ENCODE peak calls at places on chromosomes 11 and 22, in ten cellular contexts. E is coronary artery; U is thoracic aorta; M is colonic mucosa; C is choroid plexus epithelial cell; Y is CD4-positive, CD25-positive, alpha-beta regulatory T cell; Z is lung; R is AG04450; H is IMR-90; K is transverse colon. P is an unnamed sample.

GRCh38 chr11:66421492-66422205 is 814 bp downstream of the NPAS4 start:
- DNase-seq in E (peak), U (peak), M (peak), C (peak), Y (peak), Z (peak), R (peak), H (peak), K (peak), P (peak)

GRCh38 chr11:88420165-88420781 is 82.7 kb upstream of the CTSC start:
- DNase-seq in E (no peak), U (no peak), M (no peak), C (peak), Y (no peak), Z (peak), R (no peak), H (peak), K (no peak), P (no peak)

GRCh38 chr11:48034926-48035876 is 54.8 kb downstream of the PTPRJ start:
- DNase-seq in E (no peak), U (peak), M (no peak), C (no peak), Y (no peak), Z (no peak), R (no peak), H (no peak), K (peak), P (no peak)

GRCh38 chr11:111911563-111912401 is at the start of gene CRYAB:
- DNase-seq in E (peak), U (peak), M (peak), C (peak), Y (no peak), Z (peak), R (peak), H (peak), K (peak), P (peak)

GRCh38 chr11:95108159-95108611 is 18.5 kb downstream of the ENDOD1 start:
- DNase-seq in E (no peak), U (no peak), M (peak), C (peak), Y (no peak), Z (no peak), R (no peak), H (peak), K (peak), P (no peak)

GRCh38 chr11:36095716-36096115 is 151.9 kb downstream of the LDLRAD3 start:
- DNase-seq in E (peak), U (no peak), M (no peak), C (no peak), Y (no peak), Z (no peak), R (no peak), H (no peak), K (no peak), P (no peak)

GRCh38 chr11:65185869-65186341 is 4.2 kb downstream of the CAPN1 start:
- DNase-seq in E (no peak), U (no peak), M (no peak), C (no peak), Y (no peak), Z (no peak), R (no peak), H (no peak), K (no peak), P (no peak)

GRCh38 chr11:70233034-70233433 is 29.9 kb downstream of the FADD start:
- DNase-seq in E (no peak), U (no peak), M (no peak), C (no peak), Y (no peak), Z (no peak), R (no peak), H (no peak), K (no peak), P (no peak)

GRCh38 chr22:48576333-48577013 is 1251.2 kb downstream of the BRD1 start:
- DNase-seq in E (no peak), U (no peak), M (no peak), C (no peak), Y (no peak), Z (no peak), R (no peak), H (no peak), K (no peak), P (no peak)

GRCh38 chr11:35045219-35045819 is 93.7 kb upstream of the CD44 start:
- DNase-seq in E (no peak), U (no peak), M (no peak), C (no peak), Y (peak), Z (peak), R (no peak), H (no peak), K (peak), P (no peak)

GRCh38 chr22:35697142-35697541 is 20.5 kb upstream of the APOL5 start:
- DNase-seq in E (no peak), U (no peak), M (no peak), C (no peak), Y (no peak), Z (no peak), R (no peak), H (no peak), K (no peak), P (no peak)

GRCh38 chr11:8604078-8604723 is 10.2 kb upstream of the STK33 start:
- DNase-seq in E (no peak), U (peak), M (peak), C (peak), Y (no peak), Z (peak), R (peak), H (peak), K (peak), P (peak)

GRCh38 chr22:48624401-48624800 is 1203.3 kb downstream of the BRD1 start:
- DNase-seq in E (no peak), U (no peak), M (no peak), C (no peak), Y (no peak), Z (no peak), R (no peak), H (no peak), K (no peak), P (no peak)

GRCh38 chr22:29195118-29195963 is 10.4 kb upstream of the EMID1 start:
- DNase-seq in E (no peak), U (no peak), M (no peak), C (no peak), Y (no peak), Z (no peak), R (no peak), H (no peak), K (no peak), P (no peak)

GRCh38 chr11:65613091-65613928 is 711 bp downstream of the MAP3K11 start:
- DNase-seq in E (no peak), U (no peak), M (peak), C (no peak), Y (no peak), Z (no peak), R (no peak), H (no peak), K (no peak), P (no peak)

GRCh38 chr11:4865855-4866254 is 15.8 kb upstream of the OR51T1 start:
- DNase-seq in E (no peak), U (no peak), M (no peak), C (no peak), Y (no peak), Z (no peak), R (no peak), H (no peak), K (no peak), P (no peak)

GRCh38 chr11:11189501-11189900 is 163.5 kb downstream of the CSNK2A3 start:
- DNase-seq in E (no peak), U (no peak), M (no peak), C (no peak), Y (no peak), Z (no peak), R (no peak), H (no peak), K (no peak), P (no peak)

GRCh38 chr22:47839586-47840245 is 1077.3 kb downstream of the TBC1D22A start:
- DNase-seq in E (no peak), U (no peak), M (no peak), C (no peak), Y (no peak), Z (no peak), R (no peak), H (no peak), K (no peak), P (no peak)

GRCh38 chr11:20061766-20062165 is 98.5 kb downstream of the DBX1 start:
- DNase-seq in E (no peak), U (no peak), M (no peak), C (no peak), Y (no peak), Z (no peak), R (no peak), H (no peak), K (no peak), P (no peak)

GRCh38 chr22:36546092-36546804 is 17.3 kb upstream of the EIF3D start:
- DNase-seq in E (no peak), U (no peak), M (no peak), C (peak), Y (no peak), Z (no peak), R (no peak), H (peak), K (peak), P (no peak)

GRCh38 chr11:30387891-30388861 is 65.3 kb downstream of the ARL14EP start:
- DNase-seq in E (no peak), U (no peak), M (no peak), C (no peak), Y (no peak), Z (no peak), R (no peak), H (no peak), K (no peak), P (no peak)

GRCh38 chr11:75920886-75921285 is 105.9 kb downstream of the UVRAG start:
- DNase-seq in E (no peak), U (no peak), M (no peak), C (no peak), Y (no peak), Z (no peak), R (no peak), H (no peak), K (no peak), P (no peak)

GRCh38 chr11:81005595-81005994 is 1564.8 kb upstream of the TENM4 start:
- DNase-seq in E (no peak), U (no peak), M (no peak), C (peak), Y (no peak), Z (no peak), R (peak), H (peak), K (no peak), P (peak)

GRCh38 chr11:95088946-95089619 is 563 bp upstream of the ENDOD1 start:
- DNase-seq in E (peak), U (no peak), M (no peak), C (no peak), Y (no peak), Z (no peak), R (no peak), H (no peak), K (no peak), P (no peak)

GRCh38 chr11:120235024-120235628 is 4.8 kb upstream of the POU2F3 start:
- DNase-seq in E (no peak), U (no peak), M (peak), C (peak), Y (peak), Z (peak), R (no peak), H (peak), K (peak), P (no peak)

GRCh38 chr22:35971418-35972119 is 57.1 kb downstream of the RBFOX2 start:
- DNase-seq in E (no peak), U (no peak), M (no peak), C (peak), Y (no peak), Z (no peak), R (peak), H (peak), K (no peak), P (no peak)

GRCh38 chr11:66142370-66143263 is 72.5 kb downstream of the PACS1 start:
- DNase-seq in E (no peak), U (no peak), M (no peak), C (no peak), Y (no peak), Z (no peak), R (no peak), H (peak), K (no peak), P (no peak)

GRCh38 chr11:3796796-3797328 is 492 bp downstream of the NUP98 start:
- DNase-seq in E (peak), U (no peak), M (no peak), C (no peak), Y (no peak), Z (peak), R (no peak), H (no peak), K (no peak), P (no peak)

GRCh38 chr11:1306186-1307162 is 3.0 kb downstream of the TOLLIP start:
- DNase-seq in E (no peak), U (no peak), M (no peak), C (no peak), Y (no peak), Z (no peak), R (no peak), H (no peak), K (no peak), P (no peak)

GRCh38 chr11:1307998-1308744 is 1.3 kb downstream of the TOLLIP start:
- DNase-seq in E (no peak), U (no peak), M (no peak), C (peak), Y (no peak), Z (no peak), R (no peak), H (peak), K (no peak), P (no peak)

GRCh38 chr11:1308745-1309497 is 511 bp downstream of the TOLLIP start:
- DNase-seq in E (no peak), U (no peak), M (no peak), C (peak), Y (no peak), Z (no peak), R (no peak), H (no peak), K (no peak), P (no peak)

GRCh38 chr11:1305558-1306056 is 3.8 kb downstream of the TOLLIP start:
- DNase-seq in E (no peak), U (no peak), M (no peak), C (no peak), Y (no peak), Z (no peak), R (no peak), H (no peak), K (no peak), P (no peak)

DNA sequence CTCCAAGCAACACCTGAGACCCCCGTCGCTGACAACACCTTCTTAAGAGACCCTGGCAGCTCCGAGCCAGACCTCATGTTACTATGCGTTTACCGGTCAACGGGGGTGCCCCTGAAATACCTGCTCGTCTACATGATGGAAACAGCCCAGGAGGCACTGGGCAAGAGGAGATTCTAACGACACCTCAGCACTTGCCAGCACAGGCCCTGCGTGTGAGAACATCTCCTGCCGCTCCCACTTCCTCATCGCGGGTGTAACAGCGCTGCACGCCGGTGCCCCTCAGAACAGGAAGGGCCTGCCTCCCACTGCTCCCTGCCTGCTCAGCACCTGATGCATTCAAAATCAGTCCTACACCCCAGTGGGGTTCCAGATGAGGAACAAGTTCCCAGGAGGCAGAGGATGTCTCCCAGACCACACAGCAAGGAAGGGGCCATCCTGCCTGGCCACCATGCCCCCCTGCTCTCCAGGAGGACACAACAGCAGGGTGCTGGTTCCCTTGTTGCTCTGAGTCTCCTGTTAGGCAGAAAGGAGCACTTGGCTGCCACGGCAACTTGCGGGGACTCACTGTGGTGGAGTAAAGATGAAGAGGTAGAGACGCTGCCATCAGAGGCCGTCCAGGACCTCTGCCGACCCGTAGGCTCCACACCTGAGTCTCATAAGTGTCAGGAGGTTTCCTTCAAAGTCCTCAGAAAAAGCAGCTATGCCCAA is 2.1 kb downstream of the TOLLIP start:
- DNase-seq in E (no peak), U (no peak), M (no peak), C (no peak), Y (no peak), Z (no peak), R (no peak), H (no peak), K (no peak), P (no peak)
- H3K4me3 ChIP-seq in E (no peak), U (no peak), M (no peak), C (no peak), Y (no peak), Z (no peak), R (no peak), H (no peak), K (no peak), P (peak)

DNA sequence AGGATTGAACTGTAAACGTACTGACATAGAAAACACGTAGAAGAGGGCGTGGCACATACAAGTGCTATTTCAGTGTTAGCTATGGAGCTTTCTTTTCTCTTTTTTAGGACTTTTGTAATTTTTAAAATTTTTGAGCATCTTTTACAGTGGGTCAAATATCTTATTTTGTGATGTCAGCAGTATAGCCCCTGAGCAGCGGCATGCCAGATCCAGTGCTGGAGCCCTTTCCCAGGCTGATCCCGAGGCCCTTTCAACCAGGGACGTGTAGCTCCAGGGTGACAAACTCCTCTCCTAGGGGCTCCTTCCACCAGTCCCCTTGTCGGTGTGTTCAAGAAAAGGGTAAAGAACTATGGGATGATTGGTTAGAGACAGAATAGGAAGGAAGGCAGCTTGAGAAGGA is 777.0 kb downstream of the NTM start:
- DNase-seq in E (no peak), U (no peak), M (no peak), C (no peak), Y (no peak), Z (no peak), R (no peak), H (no peak), K (no peak), P (no peak)
- H3K4me3 ChIP-seq in E (no peak), U (no peak), M (no peak), C (no peak), Y (no peak), Z (no peak), R (no peak), H (no peak), K (no peak), P (no peak)

GRCh38 chr11:129694538-129694937 is 121.1 kb upstream of the TMEM45B start:
- DNase-seq in E (no peak), U (no peak), M (peak), C (no peak), Y (no peak), Z (no peak), R (no peak), H (no peak), K (peak), P (no peak)

GRCh38 chr11:129698212-129698611 is 117.4 kb upstream of the TMEM45B start:
- DNase-seq in E (no peak), U (no peak), M (no peak), C (no peak), Y (no peak), Z (no peak), R (no peak), H (no peak), K (no peak), P (no peak)

GRCh38 chr11:129696309-129696989 is 119.2 kb upstream of the TMEM45B start:
- DNase-seq in E (no peak), U (no peak), M (no peak), C (no peak), Y (no peak), Z (no peak), R (no peak), H (no peak), K (no peak), P (no peak)

GRCh38 chr11:129694966-129695365 is 120.7 kb upstream of the TMEM45B start:
- DNase-seq in E (no peak), U (no peak), M (no peak), C (no peak), Y (no peak), Z (no peak), R (no peak), H (no peak), K (no peak), P (no peak)

DNA sequence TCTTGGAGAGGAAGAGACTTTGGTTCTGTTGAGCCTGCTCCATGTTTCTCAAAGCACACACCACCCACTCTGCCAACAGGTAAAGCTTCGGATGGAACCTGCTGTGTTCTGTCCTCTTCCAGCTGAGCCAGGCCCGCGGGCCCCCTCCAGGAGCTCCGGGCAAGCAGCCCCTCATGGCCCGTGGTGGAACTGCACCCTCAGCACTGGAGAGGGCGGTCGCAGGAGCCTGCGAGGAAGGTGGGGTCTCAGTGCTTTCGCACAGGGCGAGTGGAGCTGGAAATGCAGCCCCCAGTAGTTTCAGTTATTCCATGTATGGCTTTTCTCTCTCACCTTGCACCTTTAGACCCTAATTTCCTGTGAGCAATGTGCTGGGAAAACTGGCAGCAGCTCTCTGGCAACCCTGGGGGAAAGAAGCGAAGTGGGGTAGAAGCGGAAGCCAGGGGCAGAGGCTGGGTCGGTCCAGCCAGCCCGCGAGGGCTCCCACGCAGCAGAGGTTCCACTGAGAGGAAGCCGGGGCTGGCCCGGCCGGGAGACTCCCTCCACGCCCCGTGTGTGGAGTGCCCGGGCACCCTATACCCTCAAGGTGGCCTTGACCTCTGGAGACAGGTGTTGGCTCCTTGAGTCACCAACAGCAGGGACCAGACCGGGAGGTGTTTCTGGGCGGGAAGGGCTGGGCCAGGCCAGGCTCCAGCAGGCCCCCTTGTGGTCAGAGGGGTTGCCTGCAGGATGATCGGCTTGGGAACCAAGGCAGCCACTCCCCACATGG is 119.9 kb upstream of the TMEM45B start:
- DNase-seq in E (no peak), U (no peak), M (peak), C (peak), Y (peak), Z (peak), R (no peak), H (peak), K (peak), P (no peak)
- H3K4me3 ChIP-seq in E (peak), U (peak), M (peak), C (peak), Y (peak), Z (no peak), R (peak), H (no peak), K (no peak), P (peak)

GRCh38 chr22:41237036-41237706 is 3.6 kb downstream of the CHADL start:
- DNase-seq in E (no peak), U (no peak), M (no peak), C (no peak), Y (no peak), Z (no peak), R (no peak), H (no peak), K (no peak), P (no peak)
- H3K4me3 ChIP-seq in E (peak), U (peak), M (peak), C (peak), Y (no peak), Z (peak), R (peak), H (peak), K (peak), P (peak)

GRCh38 chr11:134413334-134414035 is 1.4 kb upstream of the B3GAT1 start:
- DNase-seq in E (no peak), U (no peak), M (no peak), C (no peak), Y (no peak), Z (no peak), R (no peak), H (no peak), K (no peak), P (no peak)
- H3K4me3 ChIP-seq in E (no peak), U (no peak), M (no peak), C (no peak), Y (no peak), Z (no peak), R (no peak), H (no peak), K (no peak), P (no peak)

P was measured in epithelial cell of proximal tubule.